ENCODE peak calls at places on chromosomes 5 and 9, in five cellular contexts. H is neuronal stem cell, N is transverse colon, G is right lobe of liver, X is psoas muscle. P is an unnamed sample.
A peak's percentile ranks its signal among the peaks of the same experiment; 100 is the strongest.

GRCh38 chr5:128536229-128536860 is 1.7 kb downstream of the FBN2 start:
- DNase-seq in H (peak; percentile 52), N (no peak), G (no peak), X (no peak), P (no peak)

GRCh38 chr5:50967388-50968039 is 301.1 kb downstream of the PARP8 start:
- DNase-seq in H (peak; percentile 35), N (no peak), G (peak; percentile 44), X (no peak), P (no peak)

GRCh38 chr5:141260458-141261237 is 15.5 kb downstream of the PCDHB15 start:
- DNase-seq in H (peak; percentile 2), N (no peak), G (no peak), X (no peak), P (no peak)

GRCh38 chr5:139063664-139064054 is 134.5 kb downstream of the SIL1 start:
- DNase-seq in H (no peak), N (no peak), G (no peak), X (no peak), P (no peak)

GRCh38 chr5:59640411-59640810 is 253.1 kb downstream of the PDE4D start:
- DNase-seq in H (no peak), N (no peak), G (peak; percentile 30), X (peak; percentile 78), P (no peak)

GRCh38 chr5:139177809-139178581 is 20.2 kb downstream of the SIL1 start:
- DNase-seq in H (no peak), N (peak; percentile 53), G (no peak), X (peak; percentile 92), P (no peak)

GRCh38 chr5:113090336-113091106 is 113.9 kb downstream of the DCP2 start:
- DNase-seq in H (no peak), N (no peak), G (no peak), X (no peak), P (no peak)

GRCh38 chr9:71920456-71921189 is 9.2 kb downstream of the C9orf85 start:
- DNase-seq in H (no peak), N (no peak), G (no peak), X (no peak), P (no peak)

GRCh38 chr5:110413856-110414255 is 312.6 kb downstream of the TMEM232 start:
- DNase-seq in H (no peak), N (no peak), G (no peak), X (no peak), P (no peak)

GRCh38 chr9:135644631-135645218 is 5.4 kb upstream of the GLT6D1 start:
- DNase-seq in H (no peak), N (no peak), G (no peak), X (no peak), P (no peak)

GRCh38 chr9:106920701-106921283 is 57.8 kb downstream of the ZNF462 start:
- DNase-seq in H (peak; percentile 20), N (peak; percentile 65), G (no peak), X (no peak), P (no peak)

GRCh38 chr5:6856658-6857057 is 143.4 kb downstream of the TENT4A start:
- DNase-seq in H (no peak), N (no peak), G (no peak), X (no peak), P (no peak)

GRCh38 chr5:139468421-139468931 is 2.3 kb upstream of the SMIM33 start:
- DNase-seq in H (no peak), N (no peak), G (no peak), X (no peak), P (no peak)

GRCh38 chr5:162488077-162488476 is 420.5 kb downstream of the GABRG2 start:
- DNase-seq in H (no peak), N (no peak), G (no peak), X (no peak), P (no peak)

GRCh38 chr9:89839427-89839826 is 234.6 kb downstream of the GADD45G start:
- DNase-seq in H (no peak), N (no peak), G (no peak), X (no peak), P (no peak)

GRCh38 chr5:111932207-111932606 is 175.2 kb upstream of the NREP start:
- DNase-seq in H (no peak), N (no peak), G (no peak), X (no peak), P (no peak)

GRCh38 chr5:101678494-101679193 is 617.4 kb downstream of the SLCO4C1 start:
- DNase-seq in H (peak; percentile 74), N (peak; percentile 57), G (peak; percentile 21), X (no peak), P (no peak)

GRCh38 chr5:96880402-96881164 is 4.3 kb downstream of the ERAP2 start:
- DNase-seq in H (no peak), N (no peak), G (no peak), X (no peak), P (no peak)

GRCh38 chr5:138803935-138804334 is 50.7 kb downstream of the CTNNA1 start:
- DNase-seq in H (no peak), N (no peak), G (no peak), X (no peak), P (no peak)

GRCh38 chr9:34710023-34710422 is at the start of gene CCL21:
- DNase-seq in H (no peak), N (no peak), G (peak; percentile 68), X (no peak), P (peak; percentile 70)

GRCh38 chr9:93567271-93567959 is 9.0 kb upstream of the PHF2 start:
- DNase-seq in H (no peak), N (no peak), G (no peak), X (no peak), P (no peak)

GRCh38 chr9:6779417-6780241 is 21.9 kb downstream of the KDM4C start:
- DNase-seq in H (no peak), N (peak; percentile 13), G (no peak), X (no peak), P (no peak)

GRCh38 chr9:22142681-22143080 is 133.6 kb upstream of the CDKN2B start:
- DNase-seq in H (no peak), N (no peak), G (no peak), X (no peak), P (no peak)

GRCh38 chr5:4945296-4945695 is 194.8 kb upstream of the ADAMTS16 start:
- DNase-seq in H (no peak), N (no peak), G (no peak), X (no peak), P (no peak)

GRCh38 chr5:1552469-1553255 is 28.9 kb upstream of the LPCAT1 start:
- DNase-seq in H (peak; percentile 18), N (peak; percentile 10), G (peak; percentile 17), X (no peak), P (peak; percentile 76)

GRCh38 chr9:17764306-17764705 is 185.4 kb downstream of the SH3GL2 start:
- DNase-seq in H (no peak), N (no peak), G (no peak), X (no peak), P (no peak)

GRCh38 chr9:12826924-12827655 is 52.3 kb downstream of the LURAP1L start:
- DNase-seq in H (no peak), N (no peak), G (no peak), X (no peak), P (no peak)

GRCh38 chr5:35876922-35877321 is 20.2 kb downstream of the IL7R start:
- DNase-seq in H (no peak), N (no peak), G (no peak), X (no peak), P (no peak)

GRCh38 chr5:135951257-135951656 is 3.5 kb downstream of the LECT2 start:
- DNase-seq in H (no peak), N (no peak), G (no peak), X (no peak), P (no peak)

GRCh38 chr9:130672933-130673615 is 8.7 kb downstream of the PRDM12 start:
- DNase-seq in H (no peak), N (no peak), G (no peak), X (no peak), P (no peak)

GRCh38 chr5:1512541-1513291 is 11.0 kb downstream of the LPCAT1 start:
- DNase-seq in H (no peak), N (peak; percentile 16), G (peak; percentile 19), X (peak; percentile 44), P (peak; percentile 59)

GRCh38 chr9:113228130-113228665 is 6.9 kb downstream of the SLC31A1 start:
- DNase-seq in H (no peak), N (no peak), G (no peak), X (no peak), P (no peak)

GRCh38 chr9:107523539-107523938 is 34.0 kb upstream of the KLF4 start:
- DNase-seq in H (no peak), N (no peak), G (no peak), X (no peak), P (no peak)

GRCh38 chr9:6712041-6712440 is 45.7 kb upstream of the KDM4C start:
- DNase-seq in H (no peak), N (no peak), G (no peak), X (no peak), P (no peak)

GRCh38 chr9:101455656-101456235 is 20.2 kb upstream of the ALDOB start:
- DNase-seq in H (no peak), N (no peak), G (no peak), X (no peak), P (no peak)

GRCh38 chr5:2801602-2802525 is 50.4 kb upstream of the IRX2 start:
- DNase-seq in H (no peak), N (no peak), G (no peak), X (no peak), P (no peak)

GRCh38 chr5:138148811-138149210 is 9.6 kb upstream of the NME5 start:
- DNase-seq in H (no peak), N (peak; percentile 27), G (no peak), X (no peak), P (no peak)

GRCh38 chr5:172664018-172664417 is 23.0 kb downstream of the NEURL1B start:
- DNase-seq in H (no peak), N (no peak), G (no peak), X (no peak), P (no peak)
- H3K4me1 ChIP-seq in H (peaks cover 23% of the 10 kb centered on the region), N (peaks cover 57% of the 10 kb centered on the region), G (no peaks in the 10 kb centered on the region), X (peaks cover 17% of the 10 kb centered on the region), P (peaks cover 4% of the 10 kb centered on the region)

GRCh38 chr9:121692606-121693505 is 41.4 kb downstream of the DAB2IP start:
- DNase-seq in H (peak; percentile 54), N (no peak), G (no peak), X (no peak), P (peak; percentile 85)
- H3K4me1 ChIP-seq in H (peaks cover 12% of the 10 kb centered on the region), N (peaks cover 27% of the 10 kb centered on the region), G (no peaks in the 10 kb centered on the region), X (peaks cover 20% of the 10 kb centered on the region), P (peaks cover 4% of the 10 kb centered on the region)

GRCh38 chr5:142621227-142621626 is 64.7 kb downstream of the FGF1 start:
- DNase-seq in H (no peak), N (no peak), G (no peak), X (no peak), P (no peak)
- H3K4me1 ChIP-seq in H (peaks cover 7% of the 10 kb centered on the region), N (no peaks in the 10 kb centered on the region), G (no peaks in the 10 kb centered on the region), X (no peaks in the 10 kb centered on the region), P (peaks cover 5% of the 10 kb centered on the region)

GRCh38 chr9:121283072-121283398 is 15.1 kb downstream of the GSN start:
- DNase-seq in H (no peak), N (no peak), G (no peak), X (no peak), P (no peak)

GRCh38 chr9:121284733-121285451 is 16.9 kb downstream of the GSN start:
- DNase-seq in H (no peak), N (no peak), G (no peak), X (peak; percentile 60), P (peak; percentile 59)

GRCh38 chr9:121285835-121286687 is 18.1 kb downstream of the GSN start:
- DNase-seq in H (no peak), N (peak; percentile 63), G (no peak), X (peak; percentile 85), P (peak; percentile 86)

GRCh38 chr9:121282309-121283071 is 14.5 kb downstream of the GSN start:
- DNase-seq in H (no peak), N (peak; percentile 58), G (no peak), X (peak; percentile 79), P (peak; percentile 79)

GRCh38 chr9:121283856-121284732 is 16.1 kb downstream of the GSN start:
- DNase-seq in H (no peak), N (no peak), G (no peak), X (peak; percentile 46), P (peak; percentile 74)
- H3K4me1 ChIP-seq in H (peaks cover 34% of the 10 kb centered on the region), N (peaks cover 99% of the 10 kb centered on the region), G (no peaks in the 10 kb centered on the region), X (peaks cover 85% of the 10 kb centered on the region), P (peaks cover 83% of the 10 kb centered on the region)

P was measured in kidney.